ENCODE peak calls at places on chromosome X, in ten cellular contexts. N is astrocyte of the spinal cord, L is GM12865, H is A549, S is colonic mucosa, T is Calu3, Q is AG09319, E is endothelial cell, U is choroid plexus epithelial cell, I is AG09309. Z is an unnamed sample.

GRCh38 chrX:10098235-10098819 is 58.4 kb upstream of the CLCN4 start:
- DNase-seq in E (no peak), U (peak; percentile 28), N (no peak), H (no peak), S (no peak), T (no peak), I (no peak), L (peak; percentile 72), Q (no peak), Z (no peak)

GRCh38 chrX:93791304-93791703 is 117.3 kb downstream of the FAM133A start:
- DNase-seq in T (no peak), I (no peak), Q (no peak), U (no peak), H (no peak), S (no peak), L (no peak), E (no peak), N (no peak), Z (no peak)

GRCh38 chrX:6965729-6966128 is 181.8 kb upstream of the STS start:
- DNase-seq in T (no peak), U (no peak), Q (no peak), N (no peak), I (no peak), L (no peak), S (no peak), E (no peak), H (no peak), Z (no peak)

GRCh38 chrX:65598559-65599147 is 64.1 kb upstream of the LAS1L start:
- DNase-seq in U (no peak), I (no peak), L (no peak), Q (no peak), S (no peak), E (no peak), T (no peak), H (no peak), N (no peak), Z (no peak)

GRCh38 chrX:136477026-136477425 is 10.7 kb upstream of the BRS3 start:
- DNase-seq in U (no peak), S (no peak), E (no peak), I (no peak), L (no peak), H (peak; percentile 10), N (no peak), Q (no peak), T (peak; percentile 23), Z (no peak)

GRCh38 chrX:48833531-48834138 is 1.8 kb downstream of the PCSK1N start:
- DNase-seq in L (no peak), N (no peak), T (no peak), Q (no peak), U (no peak), S (no peak), E (no peak), H (peak; percentile 35), I (no peak), Z (no peak)

GRCh38 chrX:46461653-46462191 is 83.5 kb downstream of the ZNF674 start:
- DNase-seq in I (no peak), T (no peak), N (no peak), E (no peak), U (no peak), L (peak; percentile 57), H (no peak), S (no peak), Q (no peak), Z (no peak)

GRCh38 chrX:48894891-48895290 is 2.7 kb downstream of the TIMM17B start:
- DNase-seq in N (no peak), S (no peak), Q (no peak), I (no peak), U (no peak), T (no peak), E (no peak), L (no peak), H (no peak), Z (no peak)

DNA sequence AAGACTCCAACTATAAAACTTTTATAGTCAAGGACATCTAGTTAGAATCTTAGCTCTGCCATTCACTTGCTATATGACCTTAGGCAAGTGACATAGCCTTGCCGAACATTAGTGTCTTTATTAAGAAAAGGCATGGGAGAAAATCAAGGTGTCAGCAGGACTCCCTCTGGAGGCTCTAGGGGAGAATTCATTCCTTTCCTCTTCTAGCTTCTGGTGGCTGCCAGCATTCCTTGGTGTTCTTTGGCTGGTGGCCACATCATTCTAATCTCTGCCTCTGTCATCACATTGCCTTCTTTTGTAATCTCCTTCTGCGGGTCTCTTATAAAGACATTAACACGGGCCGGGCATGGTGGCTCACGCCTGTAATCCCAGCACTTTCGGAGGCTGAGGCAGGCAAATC is 99.8 kb downstream of the PPP1R2C start:
- DNase-seq in T (peak; percentile 3), L (no peak), H (no peak), I (no peak), Q (no peak), E (no peak), U (peak; percentile 42), N (no peak), S (no peak), Z (no peak)
- TF ChIP-seq CTCF in T (no peak), L (no peak), H (no peak), I (peak; percentile 13), Q (no peak), E (no peak), U (peak; percentile 30), N (no peak), S (no peak), Z (no peak)

GRCh38 chrX:155086961-155087735 is 15.8 kb downstream of the BRCC3 start:
- DNase-seq in N (no peak), U (no peak), Q (no peak), H (no peak), S (no peak), T (no peak), I (no peak), E (no peak), L (no peak), Z (no peak)

DNA sequence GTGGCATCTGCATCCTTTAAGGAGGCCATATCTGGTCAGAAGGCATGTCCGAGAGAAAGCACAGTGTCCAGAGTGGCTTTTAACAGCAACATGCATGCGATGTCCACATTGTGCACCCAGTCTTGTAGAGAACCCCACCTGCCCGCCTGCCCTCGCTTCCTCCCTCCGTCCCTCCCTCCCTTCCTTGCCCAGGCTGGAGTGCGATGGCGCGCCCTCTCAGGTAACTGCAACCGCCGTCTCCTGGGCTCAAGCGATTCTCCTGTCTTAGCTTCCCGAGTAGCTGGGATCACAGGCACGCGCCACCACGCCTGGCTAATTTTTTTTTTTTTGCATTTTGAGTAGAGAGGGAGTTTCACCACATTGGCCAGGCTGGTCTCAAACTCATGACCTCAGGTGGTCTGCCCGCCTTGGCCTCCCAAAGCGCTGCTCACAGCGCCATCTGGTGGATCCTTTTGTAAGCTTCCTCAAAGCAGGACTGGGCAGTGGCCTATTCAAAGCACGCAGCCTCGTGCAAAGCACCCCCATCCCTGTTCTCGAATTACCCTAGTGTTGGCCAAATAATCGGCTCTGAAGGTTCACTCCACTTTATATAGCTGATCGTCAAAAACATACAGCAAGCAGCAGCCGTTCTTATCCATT is 15.0 kb downstream of the BRCC3 start:
- DNase-seq in L (peak; percentile 35), H (peak; percentile 22), Q (no peak), N (peak; percentile 26), T (peak; percentile 38), E (peak; percentile 41), U (peak; percentile 42), S (peak; percentile 35), I (no peak), Z (no peak)
- TF ChIP-seq CTCF in L (peak; percentile 25), H (peak; percentile 52), Q (peak; percentile 44), N (peak; percentile 52), T (peak; percentile 57), E (peak; percentile 43), U (peak; percentile 64), S (peak; percentile 38), I (peak; percentile 59), Z (peak; percentile 39)

GRCh38 chrX:15812212-15812938 is 22.1 kb downstream of the ZRSR2 start:
- DNase-seq in Q (no peak), E (no peak), I (no peak), U (no peak), L (no peak), T (no peak), S (no peak), H (no peak), N (no peak), Z (no peak)

GRCh38 chrX:15816886-15817285 is 26.6 kb downstream of the ZRSR2 start:
- DNase-seq in U (no peak), L (peak; percentile 28), E (peak; percentile 3), S (no peak), N (peak; percentile 27), T (no peak), I (no peak), H (no peak), Q (no peak), Z (no peak)

GRCh38 chrX:15816453-15816838 is 26.2 kb downstream of the ZRSR2 start:
- DNase-seq in Q (no peak), I (no peak), L (no peak), U (no peak), N (no peak), T (no peak), H (no peak), E (no peak), S (no peak), Z (no peak)

GRCh38 chrX:15814811-15815210 is 24.5 kb downstream of the ZRSR2 start:
- DNase-seq in E (no peak), Q (no peak), N (no peak), L (no peak), U (no peak), T (no peak), S (no peak), H (no peak), I (no peak), Z (no peak)

DNA sequence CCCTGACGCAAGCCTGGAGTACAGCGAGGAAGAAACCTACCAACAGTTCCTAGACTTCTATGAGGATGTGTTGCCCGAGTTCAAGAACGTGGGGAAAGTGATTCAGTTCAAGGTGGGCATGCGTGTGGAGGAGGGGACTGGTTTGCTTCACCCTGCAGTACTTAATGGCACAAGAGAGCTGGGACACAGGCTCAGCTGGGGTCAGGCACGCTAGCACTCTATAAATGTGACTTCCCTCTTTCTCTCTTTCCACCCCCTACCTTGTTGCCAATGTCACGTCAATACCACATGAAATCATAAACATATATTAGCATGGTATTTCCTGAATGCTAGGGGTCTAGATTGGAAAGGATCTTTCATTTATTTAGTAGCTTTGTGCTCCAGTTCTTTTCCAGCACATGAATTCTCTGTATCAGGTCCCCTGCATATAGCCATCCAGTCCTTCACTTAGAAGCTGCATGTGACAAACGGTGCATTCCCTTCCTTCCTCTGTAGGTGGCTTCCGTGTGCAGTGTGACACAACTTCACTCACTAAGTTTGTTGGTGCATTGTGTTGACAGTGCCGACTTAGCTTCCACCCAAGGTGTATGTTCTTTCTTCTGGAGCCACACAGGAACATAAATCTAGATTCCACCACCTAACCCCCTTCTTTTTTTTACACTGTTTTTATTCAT is 25.6 kb downstream of the ZRSR2 start:
- DNase-seq in Q (no peak), E (peak; percentile 8), L (peak; percentile 56), H (peak; percentile 19), N (no peak), T (peak; percentile 31), U (peak; percentile 39), I (no peak), S (no peak), Z (no peak)
- TF ChIP-seq CTCF in Q (peak; percentile 34), E (peak; percentile 32), L (peak; percentile 47), H (no peak), N (peak; percentile 50), T (peak; percentile 28), U (peak; percentile 29), I (peak; percentile 32), S (no peak), Z (peak; percentile 30)

GRCh38 chrX:117840645-117841044 is 276.0 kb downstream of the KLHL13 start:
- DNase-seq in L (peak; percentile 28), H (no peak), T (no peak), N (no peak), I (no peak), U (no peak), S (no peak), E (no peak), Q (no peak), Z (no peak)

GRCh38 chrX:117835034-117835433 is 281.6 kb downstream of the KLHL13 start:
- DNase-seq in H (no peak), E (peak; percentile 4), T (no peak), I (no peak), U (no peak), Q (no peak), N (no peak), S (no peak), L (no peak), Z (no peak)

GRCh38 chrX:117838581-117839331 is 277.9 kb downstream of the KLHL13 start:
- DNase-seq in T (no peak), U (no peak), E (no peak), Q (no peak), I (no peak), N (no peak), L (peak; percentile 0), H (no peak), S (no peak), Z (no peak)

GRCh38 chrX:117843749-117844148 is 272.9 kb downstream of the KLHL13 start:
- DNase-seq in N (no peak), S (no peak), Q (no peak), L (no peak), E (no peak), H (no peak), U (no peak), I (no peak), T (no peak), Z (no peak)

DNA sequence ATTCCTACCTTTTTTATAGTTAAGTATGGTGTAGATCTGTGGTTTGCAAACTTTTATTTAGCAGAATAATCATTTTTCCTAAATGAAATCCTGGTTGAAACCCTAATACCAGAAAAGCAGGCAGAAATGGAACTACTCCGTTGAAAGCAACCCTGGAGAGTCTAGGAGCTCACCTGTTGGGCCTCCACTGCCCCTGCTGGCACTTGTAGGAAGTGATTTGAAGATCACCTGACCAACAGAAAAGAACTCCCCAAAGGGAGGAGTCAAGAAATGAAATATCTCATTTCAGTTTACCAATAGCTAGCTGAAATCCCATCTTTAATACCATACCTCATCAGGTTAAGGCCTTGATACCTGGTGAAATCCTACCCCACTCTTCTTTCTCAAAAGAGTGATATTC is 277.1 kb downstream of the KLHL13 start:
- DNase-seq in U (no peak), L (peak; percentile 1), I (no peak), E (no peak), S (no peak), Q (no peak), N (no peak), T (no peak), H (no peak), Z (no peak)
- TF ChIP-seq CTCF in U (no peak), L (peak; percentile 8), I (no peak), E (no peak), S (no peak), Q (no peak), N (no peak), T (no peak), H (no peak), Z (no peak)